ENCODE peak calls at places on chromosomes 11 and 22, in ten cellular contexts. One of them, this sample, is unnamed.

GRCh38 chr11:103798456-103798855 is 238.0 kb upstream of the DDI1 start:
- DNase-seq in pancreas: no peak
- DNase-seq in progenitor cell of endocrine pancreas: no peak
- DNase-seq in HAP-1: no peak
- DNase-seq in amniotic epithelial cell: no peak
- DNase-seq in neural progenitor cell: no peak
- DNase-seq in NCI-H2081: no peak
- DNase-seq in body of pancreas: no peak
- DNase-seq in activated CD4-positive, alpha-beta T cell treated with anti-CD3 and anti-CD28 coated beads, Interleukin-2, amount 10 ng/mL, durations not matched to agents 7 days and 5 days: no peak
- DNase-seq in activated gamma-delta T cell treated with Interleukin-2 at 50 U/mL for 16 hours: no peak
- DNase-seq in this sample: no peak

GRCh38 chr11:75771646-75772410 is 3.2 kb downstream of the DGAT2 start:
- DNase-seq in activated CD4-positive, alpha-beta T cell treated with anti-CD3 and anti-CD28 coated beads, Interleukin-2, amount 10 ng/mL, durations not matched to agents 7 days and 5 days: peak; percentile 5
- DNase-seq in HAP-1: no peak
- DNase-seq in activated gamma-delta T cell treated with Interleukin-2 at 50 U/mL for 16 hours: no peak
- DNase-seq in body of pancreas: no peak
- DNase-seq in amniotic epithelial cell: peak; percentile 96
- DNase-seq in NCI-H2081: no peak
- DNase-seq in neural progenitor cell: no peak
- DNase-seq in progenitor cell of endocrine pancreas: no peak
- DNase-seq in pancreas: no peak
- DNase-seq in this sample: peak; percentile 93

GRCh38 chr22:47218671-47219070 is 456.2 kb downstream of the TBC1D22A start:
- DNase-seq in activated CD4-positive, alpha-beta T cell treated with anti-CD3 and anti-CD28 coated beads, Interleukin-2, amount 10 ng/mL, durations not matched to agents 7 days and 5 days: no peak
- DNase-seq in pancreas: no peak
- DNase-seq in progenitor cell of endocrine pancreas: no peak
- DNase-seq in amniotic epithelial cell: no peak
- DNase-seq in body of pancreas: no peak
- DNase-seq in NCI-H2081: no peak
- DNase-seq in activated gamma-delta T cell treated with Interleukin-2 at 50 U/mL for 16 hours: no peak
- DNase-seq in neural progenitor cell: no peak
- DNase-seq in HAP-1: no peak
- DNase-seq in this sample: no peak

GRCh38 chr22:45248832-45249561 is 8.3 kb upstream of the KIAA0930 start:
- DNase-seq in pancreas: peak; percentile 22
- DNase-seq in HAP-1: no peak
- DNase-seq in progenitor cell of endocrine pancreas: no peak
- DNase-seq in activated CD4-positive, alpha-beta T cell treated with anti-CD3 and anti-CD28 coated beads, Interleukin-2, amount 10 ng/mL, durations not matched to agents 7 days and 5 days: no peak
- DNase-seq in body of pancreas: no peak
- DNase-seq in activated gamma-delta T cell treated with Interleukin-2 at 50 U/mL for 16 hours: no peak
- DNase-seq in NCI-H2081: no peak
- DNase-seq in neural progenitor cell: no peak
- DNase-seq in amniotic epithelial cell: no peak
- DNase-seq in this sample: no peak

GRCh38 chr22:46915978-46916730 is 153.7 kb downstream of the TBC1D22A start:
- DNase-seq in progenitor cell of endocrine pancreas: no peak
- DNase-seq in activated CD4-positive, alpha-beta T cell treated with anti-CD3 and anti-CD28 coated beads, Interleukin-2, amount 10 ng/mL, durations not matched to agents 7 days and 5 days: no peak
- DNase-seq in body of pancreas: no peak
- DNase-seq in neural progenitor cell: no peak
- DNase-seq in activated gamma-delta T cell treated with Interleukin-2 at 50 U/mL for 16 hours: no peak
- DNase-seq in amniotic epithelial cell: peak; percentile 43
- DNase-seq in HAP-1: no peak
- DNase-seq in NCI-H2081: no peak
- DNase-seq in pancreas: no peak
- DNase-seq in this sample: no peak

GRCh38 chr22:44158766-44159165 is 22.0 kb upstream of the PARVG start:
- DNase-seq in activated gamma-delta T cell treated with Interleukin-2 at 50 U/mL for 16 hours: no peak
- DNase-seq in amniotic epithelial cell: peak; percentile 15
- DNase-seq in neural progenitor cell: no peak
- DNase-seq in activated CD4-positive, alpha-beta T cell treated with anti-CD3 and anti-CD28 coated beads, Interleukin-2, amount 10 ng/mL, durations not matched to agents 7 days and 5 days: no peak
- DNase-seq in body of pancreas: no peak
- DNase-seq in HAP-1: no peak
- DNase-seq in progenitor cell of endocrine pancreas: no peak
- DNase-seq in NCI-H2081: no peak
- DNase-seq in pancreas: no peak
- DNase-seq in this sample: no peak

GRCh38 chr11:10908215-10908990 is 50.5 kb upstream of the ZBED5 start:
- DNase-seq in pancreas: peak; percentile 61
- DNase-seq in activated gamma-delta T cell treated with Interleukin-2 at 50 U/mL for 16 hours: no peak
- DNase-seq in activated CD4-positive, alpha-beta T cell treated with anti-CD3 and anti-CD28 coated beads, Interleukin-2, amount 10 ng/mL, durations not matched to agents 7 days and 5 days: no peak
- DNase-seq in HAP-1: peak; percentile 78
- DNase-seq in progenitor cell of endocrine pancreas: no peak
- DNase-seq in amniotic epithelial cell: peak; percentile 86
- DNase-seq in NCI-H2081: no peak
- DNase-seq in neural progenitor cell: no peak
- DNase-seq in body of pancreas: peak; percentile 64
- DNase-seq in this sample: no peak

GRCh38 chr11:46315033-46315738 is 32.1 kb upstream of the DGKZ start:
- DNase-seq in amniotic epithelial cell: peak; percentile 76
- DNase-seq in HAP-1: peak; percentile 82
- DNase-seq in activated CD4-positive, alpha-beta T cell treated with anti-CD3 and anti-CD28 coated beads, Interleukin-2, amount 10 ng/mL, durations not matched to agents 7 days and 5 days: peak; percentile 77
- DNase-seq in NCI-H2081: peak; percentile 72
- DNase-seq in pancreas: peak; percentile 72
- DNase-seq in progenitor cell of endocrine pancreas: peak; percentile 73
- DNase-seq in neural progenitor cell: peak; percentile 86
- DNase-seq in activated gamma-delta T cell treated with Interleukin-2 at 50 U/mL for 16 hours: peak; percentile 75
- DNase-seq in body of pancreas: peak; percentile 80
- DNase-seq in this sample: no peak

GRCh38 chr11:74278721-74279148 is 32.7 kb downstream of the P4HA3 start:
- DNase-seq in neural progenitor cell: no peak
- DNase-seq in HAP-1: no peak
- DNase-seq in progenitor cell of endocrine pancreas: no peak
- DNase-seq in pancreas: no peak
- DNase-seq in NCI-H2081: no peak
- DNase-seq in body of pancreas: peak; percentile 32
- DNase-seq in activated gamma-delta T cell treated with Interleukin-2 at 50 U/mL for 16 hours: no peak
- DNase-seq in amniotic epithelial cell: peak; percentile 100
- DNase-seq in activated CD4-positive, alpha-beta T cell treated with anti-CD3 and anti-CD28 coated beads, Interleukin-2, amount 10 ng/mL, durations not matched to agents 7 days and 5 days: no peak
- DNase-seq in this sample: no peak

GRCh38 chr11:18617688-18618340 is 16.3 kb downstream of the SPTY2D1 start:
- DNase-seq in progenitor cell of endocrine pancreas: no peak
- DNase-seq in activated CD4-positive, alpha-beta T cell treated with anti-CD3 and anti-CD28 coated beads, Interleukin-2, amount 10 ng/mL, durations not matched to agents 7 days and 5 days: peak; percentile 64
- DNase-seq in amniotic epithelial cell: peak; percentile 60
- DNase-seq in HAP-1: no peak
- DNase-seq in activated gamma-delta T cell treated with Interleukin-2 at 50 U/mL for 16 hours: peak; percentile 31
- DNase-seq in body of pancreas: no peak
- DNase-seq in NCI-H2081: no peak
- DNase-seq in pancreas: no peak
- DNase-seq in neural progenitor cell: no peak
- DNase-seq in this sample: no peak

GRCh38 chr22:27223317-27224177 is 566.2 kb downstream of the MIAT start:
- DNase-seq in activated CD4-positive, alpha-beta T cell treated with anti-CD3 and anti-CD28 coated beads, Interleukin-2, amount 10 ng/mL, durations not matched to agents 7 days and 5 days: no peak
- DNase-seq in neural progenitor cell: no peak
- DNase-seq in progenitor cell of endocrine pancreas: no peak
- DNase-seq in body of pancreas: no peak
- DNase-seq in amniotic epithelial cell: peak; percentile 94
- DNase-seq in pancreas: no peak
- DNase-seq in NCI-H2081: no peak
- DNase-seq in HAP-1: no peak
- DNase-seq in activated gamma-delta T cell treated with Interleukin-2 at 50 U/mL for 16 hours: no peak
- DNase-seq in this sample: no peak

GRCh38 chr11:94131363-94132115 is 2.9 kb downstream of the PANX1 start:
- DNase-seq in HAP-1: no peak
- DNase-seq in progenitor cell of endocrine pancreas: no peak
- DNase-seq in amniotic epithelial cell: peak; percentile 55
- DNase-seq in pancreas: no peak
- DNase-seq in NCI-H2081: peak; percentile 28
- DNase-seq in body of pancreas: no peak
- DNase-seq in activated gamma-delta T cell treated with Interleukin-2 at 50 U/mL for 16 hours: no peak
- DNase-seq in activated CD4-positive, alpha-beta T cell treated with anti-CD3 and anti-CD28 coated beads, Interleukin-2, amount 10 ng/mL, durations not matched to agents 7 days and 5 days: no peak
- DNase-seq in neural progenitor cell: no peak
- DNase-seq in this sample: no peak

GRCh38 chr11:58577441-58578135 is 1.3 kb upstream of the ZFP91 start:
- DNase-seq in NCI-H2081: peak; percentile 28
- DNase-seq in HAP-1: peak; percentile 12
- DNase-seq in activated CD4-positive, alpha-beta T cell treated with anti-CD3 and anti-CD28 coated beads, Interleukin-2, amount 10 ng/mL, durations not matched to agents 7 days and 5 days: peak; percentile 73
- DNase-seq in neural progenitor cell: peak; percentile 61
- DNase-seq in amniotic epithelial cell: peak; percentile 90
- DNase-seq in pancreas: no peak
- DNase-seq in activated gamma-delta T cell treated with Interleukin-2 at 50 U/mL for 16 hours: peak; percentile 75
- DNase-seq in progenitor cell of endocrine pancreas: no peak
- DNase-seq in body of pancreas: no peak
- DNase-seq in this sample: peak; percentile 86

GRCh38 chr22:27116295-27116694 is 458.9 kb downstream of the MIAT start:
- DNase-seq in activated CD4-positive, alpha-beta T cell treated with anti-CD3 and anti-CD28 coated beads, Interleukin-2, amount 10 ng/mL, durations not matched to agents 7 days and 5 days: no peak
- DNase-seq in NCI-H2081: peak; percentile 55
- DNase-seq in HAP-1: no peak
- DNase-seq in neural progenitor cell: no peak
- DNase-seq in body of pancreas: no peak
- DNase-seq in pancreas: no peak
- DNase-seq in progenitor cell of endocrine pancreas: no peak
- DNase-seq in activated gamma-delta T cell treated with Interleukin-2 at 50 U/mL for 16 hours: no peak
- DNase-seq in amniotic epithelial cell: no peak
- DNase-seq in this sample: no peak

GRCh38 chr22:48864748-48865147 is 962.9 kb downstream of the BRD1 start:
- DNase-seq in activated CD4-positive, alpha-beta T cell treated with anti-CD3 and anti-CD28 coated beads, Interleukin-2, amount 10 ng/mL, durations not matched to agents 7 days and 5 days: no peak
- DNase-seq in activated gamma-delta T cell treated with Interleukin-2 at 50 U/mL for 16 hours: no peak
- DNase-seq in HAP-1: no peak
- DNase-seq in pancreas: no peak
- DNase-seq in NCI-H2081: no peak
- DNase-seq in neural progenitor cell: no peak
- DNase-seq in body of pancreas: no peak
- DNase-seq in progenitor cell of endocrine pancreas: no peak
- DNase-seq in amniotic epithelial cell: no peak
- DNase-seq in this sample: no peak

GRCh38 chr11:72225411-72225951 is 914 bp downstream of the INPPL1 start:
- DNase-seq in NCI-H2081: no peak
- DNase-seq in progenitor cell of endocrine pancreas: peak; percentile 10
- DNase-seq in pancreas: peak; percentile 16
- DNase-seq in neural progenitor cell: peak; percentile 32
- DNase-seq in body of pancreas: no peak
- DNase-seq in amniotic epithelial cell: no peak
- DNase-seq in activated gamma-delta T cell treated with Interleukin-2 at 50 U/mL for 16 hours: peak; percentile 29
- DNase-seq in activated CD4-positive, alpha-beta T cell treated with anti-CD3 and anti-CD28 coated beads, Interleukin-2, amount 10 ng/mL, durations not matched to agents 7 days and 5 days: peak; percentile 24
- DNase-seq in HAP-1: no peak
- DNase-seq in this sample: no peak

GRCh38 chr11:110805764-110806163 is 93.5 kb upstream of the ARHGAP20 start:
- DNase-seq in body of pancreas: no peak
- DNase-seq in neural progenitor cell: no peak
- DNase-seq in activated CD4-positive, alpha-beta T cell treated with anti-CD3 and anti-CD28 coated beads, Interleukin-2, amount 10 ng/mL, durations not matched to agents 7 days and 5 days: no peak
- DNase-seq in NCI-H2081: no peak
- DNase-seq in HAP-1: no peak
- DNase-seq in activated gamma-delta T cell treated with Interleukin-2 at 50 U/mL for 16 hours: no peak
- DNase-seq in progenitor cell of endocrine pancreas: no peak
- DNase-seq in amniotic epithelial cell: no peak
- DNase-seq in pancreas: no peak
- DNase-seq in this sample: no peak

GRCh38 chr11:1728931-1729691 is 21.3 kb downstream of the IFITM10 start:
- DNase-seq in amniotic epithelial cell: no peak
- DNase-seq in activated CD4-positive, alpha-beta T cell treated with anti-CD3 and anti-CD28 coated beads, Interleukin-2, amount 10 ng/mL, durations not matched to agents 7 days and 5 days: no peak
- DNase-seq in NCI-H2081: no peak
- DNase-seq in pancreas: no peak
- DNase-seq in activated gamma-delta T cell treated with Interleukin-2 at 50 U/mL for 16 hours: no peak
- DNase-seq in progenitor cell of endocrine pancreas: no peak
- DNase-seq in body of pancreas: no peak
- DNase-seq in neural progenitor cell: no peak
- DNase-seq in HAP-1: no peak
- DNase-seq in this sample: no peak

GRCh38 chr11:103420593-103420992 is 311.4 kb downstream of the DYNC2H1 start:
- DNase-seq in amniotic epithelial cell: peak; percentile 39
- DNase-seq in activated gamma-delta T cell treated with Interleukin-2 at 50 U/mL for 16 hours: no peak
- DNase-seq in neural progenitor cell: no peak
- DNase-seq in pancreas: no peak
- DNase-seq in progenitor cell of endocrine pancreas: no peak
- DNase-seq in NCI-H2081: no peak
- DNase-seq in body of pancreas: no peak
- DNase-seq in HAP-1: no peak
- DNase-seq in activated CD4-positive, alpha-beta T cell treated with anti-CD3 and anti-CD28 coated beads, Interleukin-2, amount 10 ng/mL, durations not matched to agents 7 days and 5 days: no peak
- DNase-seq in this sample: no peak

GRCh38 chr11:119338318-119338890 is 2.3 kb downstream of the C1QTNF5 start:
- DNase-seq in pancreas: peak; percentile 64
- DNase-seq in amniotic epithelial cell: no peak
- DNase-seq in progenitor cell of endocrine pancreas: peak; percentile 61
- DNase-seq in NCI-H2081: peak; percentile 64
- DNase-seq in activated gamma-delta T cell treated with Interleukin-2 at 50 U/mL for 16 hours: peak; percentile 60
- DNase-seq in HAP-1: peak; percentile 62
- DNase-seq in neural progenitor cell: peak; percentile 91
- DNase-seq in body of pancreas: peak; percentile 74
- DNase-seq in activated CD4-positive, alpha-beta T cell treated with anti-CD3 and anti-CD28 coated beads, Interleukin-2, amount 10 ng/mL, durations not matched to agents 7 days and 5 days: peak; percentile 73
- DNase-seq in this sample: no peak

GRCh38 chr11:126834149-126834548 is 166.4 kb downstream of the KIRREL3 start:
- DNase-seq in NCI-H2081: no peak
- DNase-seq in activated gamma-delta T cell treated with Interleukin-2 at 50 U/mL for 16 hours: no peak
- DNase-seq in body of pancreas: no peak
- DNase-seq in HAP-1: no peak
- DNase-seq in amniotic epithelial cell: peak; percentile 22
- DNase-seq in activated CD4-positive, alpha-beta T cell treated with anti-CD3 and anti-CD28 coated beads, Interleukin-2, amount 10 ng/mL, durations not matched to agents 7 days and 5 days: no peak
- DNase-seq in neural progenitor cell: no peak
- DNase-seq in progenitor cell of endocrine pancreas: no peak
- DNase-seq in pancreas: no peak
- DNase-seq in this sample: no peak

GRCh38 chr11:78079232-78080083 is at the start of gene NDUFC2:
- DNase-seq in activated CD4-positive, alpha-beta T cell treated with anti-CD3 and anti-CD28 coated beads, Interleukin-2, amount 10 ng/mL, durations not matched to agents 7 days and 5 days: peak; percentile 69
- DNase-seq in amniotic epithelial cell: peak; percentile 81
- DNase-seq in NCI-H2081: peak; percentile 82
- DNase-seq in neural progenitor cell: peak; percentile 84
- DNase-seq in HAP-1: peak; percentile 69
- DNase-seq in body of pancreas: peak; percentile 81
- DNase-seq in pancreas: peak; percentile 75
- DNase-seq in progenitor cell of endocrine pancreas: peak; percentile 51
- DNase-seq in activated gamma-delta T cell treated with Interleukin-2 at 50 U/mL for 16 hours: peak; percentile 58
- DNase-seq in this sample: peak; percentile 62

GRCh38 chr11:33773399-33774355 is 643 bp downstream of the FBXO3 start:
- DNase-seq in NCI-H2081: peak; percentile 32
- DNase-seq in activated gamma-delta T cell treated with Interleukin-2 at 50 U/mL for 16 hours: peak; percentile 31
- DNase-seq in pancreas: no peak
- DNase-seq in neural progenitor cell: peak; percentile 58
- DNase-seq in activated CD4-positive, alpha-beta T cell treated with anti-CD3 and anti-CD28 coated beads, Interleukin-2, amount 10 ng/mL, durations not matched to agents 7 days and 5 days: peak; percentile 63
- DNase-seq in amniotic epithelial cell: no peak
- DNase-seq in body of pancreas: no peak
- DNase-seq in progenitor cell of endocrine pancreas: peak; percentile 34
- DNase-seq in HAP-1: no peak
- DNase-seq in this sample: no peak

GRCh38 chr22:46545041-46545796 is 7.8 kb upstream of the CELSR1 start:
- DNase-seq in amniotic epithelial cell: no peak
- DNase-seq in activated gamma-delta T cell treated with Interleukin-2 at 50 U/mL for 16 hours: no peak
- DNase-seq in neural progenitor cell: no peak
- DNase-seq in body of pancreas: no peak
- DNase-seq in activated CD4-positive, alpha-beta T cell treated with anti-CD3 and anti-CD28 coated beads, Interleukin-2, amount 10 ng/mL, durations not matched to agents 7 days and 5 days: no peak
- DNase-seq in NCI-H2081: no peak
- DNase-seq in HAP-1: no peak
- DNase-seq in pancreas: no peak
- DNase-seq in progenitor cell of endocrine pancreas: no peak
- DNase-seq in this sample: no peak

GRCh38 chr11:75826463-75827220 is 11.6 kb downstream of the UVRAG start:
- DNase-seq in neural progenitor cell: peak; percentile 25
- DNase-seq in activated CD4-positive, alpha-beta T cell treated with anti-CD3 and anti-CD28 coated beads, Interleukin-2, amount 10 ng/mL, durations not matched to agents 7 days and 5 days: no peak
- DNase-seq in pancreas: no peak
- DNase-seq in body of pancreas: no peak
- DNase-seq in activated gamma-delta T cell treated with Interleukin-2 at 50 U/mL for 16 hours: no peak
- DNase-seq in amniotic epithelial cell: no peak
- DNase-seq in NCI-H2081: no peak
- DNase-seq in HAP-1: no peak
- DNase-seq in progenitor cell of endocrine pancreas: no peak
- DNase-seq in this sample: no peak

GRCh38 chr11:57484141-57484710 is 23.9 kb downstream of the RTN4RL2 start:
- DNase-seq in HAP-1: no peak
- DNase-seq in activated CD4-positive, alpha-beta T cell treated with anti-CD3 and anti-CD28 coated beads, Interleukin-2, amount 10 ng/mL, durations not matched to agents 7 days and 5 days: no peak
- DNase-seq in pancreas: no peak
- DNase-seq in body of pancreas: no peak
- DNase-seq in neural progenitor cell: no peak
- DNase-seq in progenitor cell of endocrine pancreas: no peak
- DNase-seq in NCI-H2081: no peak
- DNase-seq in amniotic epithelial cell: no peak
- DNase-seq in activated gamma-delta T cell treated with Interleukin-2 at 50 U/mL for 16 hours: no peak
- DNase-seq in this sample: no peak

GRCh38 chr22:45483319-45483718 is 19.4 kb upstream of the FBLN1 start:
- DNase-seq in activated gamma-delta T cell treated with Interleukin-2 at 50 U/mL for 16 hours: no peak
- DNase-seq in progenitor cell of endocrine pancreas: no peak
- DNase-seq in NCI-H2081: no peak
- DNase-seq in HAP-1: no peak
- DNase-seq in activated CD4-positive, alpha-beta T cell treated with anti-CD3 and anti-CD28 coated beads, Interleukin-2, amount 10 ng/mL, durations not matched to agents 7 days and 5 days: no peak
- DNase-seq in body of pancreas: no peak
- DNase-seq in neural progenitor cell: no peak
- DNase-seq in amniotic epithelial cell: no peak
- DNase-seq in pancreas: no peak
- DNase-seq in this sample: no peak